ENCODE peak calls at places on chromosomes 12 and 14, in seven cellular contexts. R is H1, C is transverse colon, X is pancreas, W is lung, U is A549, J is suprapubic skin. P is an unnamed sample.

GRCh38 chr12:76866726-76867125 is 12.1 kb downstream of the CSRP2 start:
- DNase-seq in R (no peak), C (no peak), X (no peak), W (no peak), U (no peak), J (no peak), P (no peak)

GRCh38 chr14:54344445-54344844 is 52.4 kb upstream of the CDKN3 start:
- DNase-seq in R (no peak), C (no peak), X (no peak), W (no peak), U (no peak), J (no peak), P (no peak)

GRCh38 chr12:89768586-89769482 is 60.2 kb upstream of the ATP2B1 start:
- DNase-seq in R (no peak), C (peak), X (no peak), W (no peak), U (peak), J (no peak), P (peak)

GRCh38 chr14:23167006-23167847 is 16.2 kb downstream of the SLC7A8 start:
- DNase-seq in R (no peak), C (no peak), X (no peak), W (no peak), U (no peak), J (peak), P (no peak)

GRCh38 chr12:77299910-77300772 is 234.8 kb upstream of the E2F7 start:
- DNase-seq in R (no peak), C (no peak), X (no peak), W (no peak), U (peak), J (no peak), P (peak)

GRCh38 chr12:29316772-29317171 is 64.2 kb downstream of the ERGIC2 start:
- DNase-seq in R (peak), C (no peak), X (no peak), W (no peak), U (no peak), J (no peak), P (peak)

GRCh38 chr14:100261621-100262020 is 22.7 kb downstream of the YY1 start:
- DNase-seq in R (no peak), C (no peak), X (no peak), W (no peak), U (no peak), J (no peak), P (no peak)

GRCh38 chr12:53808023-53808705 is 56.4 kb upstream of the CISTR start:
- DNase-seq in R (no peak), C (no peak), X (no peak), W (no peak), U (no peak), J (no peak), P (no peak)

GRCh38 chr14:104322531-104323466 is 184.4 kb downstream of the KIF26A start:
- DNase-seq in R (no peak), C (no peak), X (no peak), W (no peak), U (no peak), J (peak), P (no peak)

GRCh38 chr14:104708606-104709268 is 15.3 kb upstream of the ADSS1 start:
- DNase-seq in R (peak), C (peak), X (peak), W (peak), U (peak), J (no peak), P (peak)

GRCh38 chr14:96574633-96575191 is 72.5 kb downstream of the PAPOLA start:
- DNase-seq in R (no peak), C (no peak), X (no peak), W (no peak), U (no peak), J (peak), P (peak)

GRCh38 chr12:114774181-114774580 is 90.2 kb upstream of the TBX3 start:
- DNase-seq in R (no peak), C (no peak), X (no peak), W (no peak), U (peak), J (no peak), P (peak)

GRCh38 chr14:92630367-92630766 is 116.8 kb downstream of the RIN3 start:
- DNase-seq in R (no peak), C (no peak), X (no peak), W (no peak), U (no peak), J (no peak), P (no peak)

GRCh38 chr12:66066071-66066928 is 64.2 kb downstream of the LLPH start:
- DNase-seq in R (no peak), C (no peak), X (no peak), W (no peak), U (no peak), J (no peak), P (peak)

GRCh38 chr12:132521200-132521580 is 31.2 kb downstream of the FBRSL1 start:
- DNase-seq in R (no peak), C (no peak), X (no peak), W (no peak), U (no peak), J (no peak), P (no peak)

GRCh38 chr14:61526405-61527312 is 168.7 kb upstream of the HIF1A start:
- DNase-seq in R (no peak), C (no peak), X (peak), W (peak), U (no peak), J (no peak), P (peak)

GRCh38 chr12:61531195-61531594 is 729.0 kb upstream of the USP15 start:
- DNase-seq in R (no peak), C (no peak), X (no peak), W (no peak), U (no peak), J (no peak), P (no peak)

GRCh38 chr12:44509471-44509870 is 366.6 kb downstream of the NELL2 start:
- DNase-seq in R (no peak), C (no peak), X (no peak), W (no peak), U (no peak), J (no peak), P (no peak)

GRCh38 chr12:132152411-132152821 is 8.2 kb downstream of the NOC4L start:
- DNase-seq in R (no peak), C (no peak), X (peak), W (no peak), U (no peak), J (peak), P (no peak)

GRCh38 chr14:85660243-85660922 is 130.4 kb downstream of the FLRT2 start:
- DNase-seq in R (no peak), C (no peak), X (no peak), W (no peak), U (no peak), J (no peak), P (no peak)

GRCh38 chr14:54807428-54807827 is 95.2 kb downstream of the GCH1 start:
- DNase-seq in R (no peak), C (no peak), X (no peak), W (no peak), U (no peak), J (no peak), P (no peak)

GRCh38 chr12:18141583-18141982 is 51.6 kb upstream of the RERGL start:
- DNase-seq in R (no peak), C (no peak), X (no peak), W (no peak), U (no peak), J (no peak), P (peak)

GRCh38 chr12:132259872-132260695 is 69.3 kb downstream of the GALNT9 start:
- DNase-seq in R (no peak), C (no peak), X (no peak), W (no peak), U (no peak), J (no peak), P (no peak)

GRCh38 chr14:77133718-77134338 is 7.8 kb downstream of the ZDHHC22 start:
- DNase-seq in R (peak), C (peak), X (peak), W (peak), U (peak), J (peak), P (peak)

GRCh38 chr14:101088714-101089113 is 185.2 kb upstream of the RTL1 start:
- DNase-seq in R (no peak), C (no peak), X (no peak), W (no peak), U (no peak), J (no peak), P (no peak)

GRCh38 chr12:98594050-98594853 is 766 bp downstream of the SLC25A3 start:
- DNase-seq in R (no peak), C (peak), X (peak), W (peak), U (no peak), J (peak), P (peak)

GRCh38 chr14:101065246-101065645 is 161.7 kb upstream of the RTL1 start:
- DNase-seq in R (no peak), C (no peak), X (no peak), W (no peak), U (no peak), J (peak), P (no peak)

GRCh38 chr14:44081146-44081545 is 425.9 kb downstream of the FSCB start:
- DNase-seq in R (no peak), C (no peak), X (no peak), W (no peak), U (no peak), J (no peak), P (no peak)

GRCh38 chr12:102342281-102343006 is 137.9 kb downstream of the IGF1 start:
- DNase-seq in R (no peak), C (no peak), X (no peak), W (no peak), U (no peak), J (no peak), P (no peak)

GRCh38 chr12:55724226-55724939 is 4.2 kb downstream of the RDH5 start:
- DNase-seq in R (no peak), C (peak), X (peak), W (peak), U (peak), J (peak), P (peak)

GRCh38 chr12:54331461-54331860 is 6.5 kb downstream of the COPZ1 start:
- DNase-seq in R (no peak), C (no peak), X (no peak), W (no peak), U (no peak), J (no peak), P (no peak)

GRCh38 chr12:118402251-118402650 is 25.9 kb downstream of the SUDS3 start:
- DNase-seq in R (no peak), C (no peak), X (no peak), W (no peak), U (no peak), J (no peak), P (peak)

GRCh38 chr14:24863933-24864708 is 185.8 kb downstream of the STXBP6 start:
- DNase-seq in R (no peak), C (no peak), X (no peak), W (no peak), U (no peak), J (no peak), P (no peak)

DNA sequence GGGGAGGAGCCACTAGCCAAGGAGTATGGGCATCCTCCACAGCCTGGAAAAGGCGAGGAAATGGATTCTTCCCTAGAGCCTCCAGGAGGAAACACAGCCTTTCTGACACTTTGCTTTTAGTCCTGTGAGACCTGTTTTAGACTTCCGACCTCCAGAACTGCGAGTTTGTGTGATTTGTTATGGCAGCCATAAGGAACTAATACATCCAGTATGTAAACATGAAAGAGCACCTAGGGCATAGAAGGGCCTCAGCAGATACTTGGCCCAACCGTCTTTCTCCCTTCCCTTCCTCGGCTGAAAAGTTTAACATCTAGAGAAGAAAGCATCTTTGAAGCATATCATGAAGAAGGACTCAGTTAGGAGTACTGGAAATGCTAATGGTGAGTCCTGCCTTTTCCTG is 3.6 kb downstream of the HIP1R start:
- DNase-seq in R (no peak), C (no peak), X (no peak), W (no peak), U (no peak), J (no peak), P (no peak)
- TF ChIP-seq CTCF in R (no peak), C (no peak), X (no peak), W (no peak), U (no peak), J (no peak), P (no peak)

DNA sequence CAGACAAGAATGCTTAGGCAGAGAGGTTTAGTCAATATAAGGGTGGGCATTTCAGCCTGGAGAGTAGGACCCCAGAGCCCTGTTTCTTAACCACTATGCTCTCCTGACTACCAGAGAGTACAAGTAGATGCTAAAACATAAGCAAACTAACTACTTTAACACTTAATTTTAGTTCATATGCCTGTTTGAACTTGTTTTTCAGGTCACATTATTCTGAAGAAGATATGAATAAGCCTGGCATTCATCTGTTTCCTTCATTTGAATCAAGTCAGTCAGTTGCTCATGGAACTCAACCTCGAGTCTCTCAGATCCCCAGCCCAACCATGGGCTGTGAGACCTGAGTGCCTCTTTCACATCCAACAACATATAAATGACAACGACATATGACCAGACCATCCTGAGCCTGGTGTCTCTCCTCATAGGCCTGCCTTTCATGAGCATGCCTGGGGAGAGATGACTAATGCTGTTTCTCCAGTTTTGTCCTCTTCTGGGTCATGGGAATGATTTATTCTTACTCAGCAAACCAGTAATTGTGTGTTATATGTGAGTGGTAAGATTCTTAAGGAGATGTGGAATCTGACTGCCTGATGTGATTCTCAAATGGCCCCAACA is 251.1 kb upstream of the BTG1 start:
- DNase-seq in R (no peak), C (no peak), X (no peak), W (no peak), U (peak), J (no peak), P (peak)
- H3K4me3 ChIP-seq in R (no peak), C (no peak), X (no peak), W (no peak), U (no peak), J (no peak), P (no peak)

DNA sequence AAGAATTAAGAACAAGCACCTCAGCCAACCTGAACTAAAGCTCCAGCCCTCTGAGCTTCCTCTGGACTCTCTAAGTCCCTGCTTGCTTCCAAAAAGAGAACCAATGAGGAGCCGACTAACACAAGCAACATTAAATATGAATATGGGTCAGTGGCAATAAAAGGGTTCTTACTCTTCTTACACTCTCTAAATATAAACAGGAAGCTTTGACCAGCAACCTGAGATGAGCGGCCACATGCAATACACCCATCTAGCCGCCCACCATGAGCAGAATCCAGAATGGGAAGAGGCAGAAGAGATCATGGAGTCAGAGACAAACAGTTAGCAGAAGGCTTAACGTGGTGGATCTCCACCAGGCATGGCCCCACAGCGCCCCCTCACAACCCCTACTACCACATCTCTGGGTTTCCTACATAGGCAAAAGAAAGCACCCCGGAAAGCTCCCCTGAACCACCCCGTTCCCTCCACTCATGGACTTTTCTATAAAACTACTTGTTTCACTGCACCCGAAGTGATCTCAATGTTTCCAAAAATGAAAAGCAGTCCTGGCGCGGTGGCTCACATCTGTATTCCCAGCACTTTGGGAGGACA is 59.4 kb downstream of the TTC7B start:
- DNase-seq in R (no peak), C (no peak), X (no peak), W (no peak), U (peak), J (peak), P (no peak)
- TF ChIP-seq CTCF in R (peak), C (no peak), X (no peak), W (no peak), U (no peak), J (no peak), P (peak)

GRCh38 chr12:31588976-31589375 is 2.0 kb downstream of the DENND5B start:
- DNase-seq in R (no peak), C (no peak), X (no peak), W (no peak), U (no peak), J (no peak), P (peak)
- H3K4me3 ChIP-seq in R (no peak), C (peak), X (peak), W (no peak), U (peak), J (peak), P (peak)

GRCh38 chr14:64973026-64973442 is 898 bp upstream of the RAB15 start:
- DNase-seq in R (no peak), C (peak), X (no peak), W (no peak), U (no peak), J (peak), P (no peak)
- TF ChIP-seq CTCF in R (no peak), C (no peak), X (no peak), W (no peak), U (no peak), J (no peak), P (no peak)

DNA sequence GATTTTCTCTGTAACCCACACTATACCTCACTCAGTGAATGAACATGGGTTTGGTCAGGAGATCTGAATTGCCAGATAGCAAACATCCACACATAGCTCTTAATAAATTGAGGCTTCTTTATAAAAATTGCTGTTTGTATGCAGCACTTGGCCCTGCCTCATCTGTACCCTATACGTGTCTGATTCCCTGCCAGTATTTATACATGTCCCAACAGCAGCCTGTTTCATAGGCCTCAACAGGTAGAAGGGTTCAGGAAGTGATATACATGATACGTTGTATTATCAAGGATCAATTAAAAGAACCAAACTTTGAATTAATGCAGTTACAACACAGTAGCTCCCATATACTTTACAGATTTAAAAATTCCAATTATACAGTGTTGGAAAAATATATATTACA is 32.3 kb downstream of the RASSF9 start:
- DNase-seq in R (no peak), C (no peak), X (no peak), W (no peak), U (no peak), J (no peak), P (no peak)
- H3K4me3 ChIP-seq in R (no peak), C (no peak), X (no peak), W (no peak), U (no peak), J (no peak), P (no peak)

DNA sequence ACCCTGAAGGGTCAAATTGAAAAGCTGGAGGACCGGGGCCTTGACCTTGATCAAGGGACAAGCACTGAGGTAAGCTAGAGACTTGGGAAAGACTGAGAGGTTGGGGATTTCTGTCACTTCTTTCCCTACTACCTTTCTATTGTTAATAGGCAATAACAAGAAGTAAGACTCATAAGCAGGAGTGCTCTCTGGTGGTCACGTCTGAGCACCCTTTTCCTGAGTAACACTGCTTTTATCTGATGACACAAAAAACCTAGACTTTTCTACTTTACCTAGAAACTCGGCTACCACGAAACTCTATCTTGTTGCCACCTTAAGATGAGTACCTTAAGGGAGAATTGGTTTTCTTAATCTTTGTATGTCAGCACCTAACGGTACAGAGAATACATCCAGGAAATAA is 35.5 kb upstream of the PPFIBP1 start:
- DNase-seq in R (no peak), C (no peak), X (no peak), W (no peak), U (no peak), J (no peak), P (peak)
- TF ChIP-seq CTCF in R (no peak), C (no peak), X (no peak), W (no peak), U (no peak), J (no peak), P (no peak)

GRCh38 chr12:120439646-120440247 is 1.8 kb downstream of the COX6A1 start:
- DNase-seq in R (no peak), C (peak), X (peak), W (peak), U (peak), J (no peak), P (peak)
- H3K4me3 ChIP-seq in R (no peak), C (no peak), X (peak), W (no peak), U (no peak), J (no peak), P (no peak)